ENCODE peak calls at places on chromosomes 4 and X, in six cellular contexts. C is stomach, X is tibial nerve, Y is upper lobe of left lung, I is ovary, U is H1. T is an unnamed sample.
A peak's percentile ranks its signal among the peaks of the same experiment; 100 is the strongest.

GRCh38 chrX:1305411-1305810 is 31.2 kb upstream of the IL3RA start:
- DNase-seq in C (no peak), U (no peak), Y (no peak), X (no peak), I (no peak), T (no peak)

GRCh38 chrX:16869393-16870094 is 618 bp downstream of the RBBP7 start:
- DNase-seq in U (peak; percentile 48), X (no peak), C (peak; percentile 30), Y (peak; percentile 93), I (no peak), T (peak; percentile 67)

GRCh38 chr4:72525938-72526337 is 43.1 kb downstream of the ADAMTS3 start:
- DNase-seq in I (peak; percentile 93), C (no peak), X (no peak), Y (no peak), U (no peak), T (no peak)

GRCh38 chrX:16136080-16136479 is 12.7 kb downstream of the GRPR start:
- DNase-seq in I (no peak), X (no peak), C (no peak), U (no peak), Y (no peak), T (no peak)

GRCh38 chr4:185831125-185831815 is 19.3 kb upstream of the SORBS2 start:
- DNase-seq in I (no peak), U (no peak), Y (no peak), C (no peak), X (no peak), T (no peak)

GRCh38 chrX:111071542-111072277 is 24.3 kb upstream of the PAK3 start:
- DNase-seq in U (no peak), X (no peak), C (no peak), Y (no peak), I (no peak), T (no peak)

GRCh38 chrX:129755779-129756650 is 17.2 kb downstream of the XPNPEP2 start:
- DNase-seq in C (no peak), Y (no peak), U (no peak), I (no peak), X (no peak), T (no peak)

GRCh38 chr4:100721077-100721476 is 203.3 kb upstream of the EMCN start:
- DNase-seq in C (no peak), U (no peak), Y (no peak), X (no peak), I (no peak), T (no peak)

GRCh38 chrX:40434947-40435346 is 145.8 kb upstream of the ATP6AP2 start:
- DNase-seq in Y (peak; percentile 28), X (peak; percentile 5), I (peak; percentile 50), C (no peak), U (peak; percentile 44), T (no peak)
- TF ChIP-seq EP300 in Y (no peak), X (no peak), I (no peak), C (no peak), U (no peak), T (no peak)

GRCh38 chr4:154542264-154542879 is 7.8 kb downstream of the PLRG1 start:
- DNase-seq in X (no peak), C (no peak), Y (no peak), I (no peak), U (no peak), T (no peak)

GRCh38 chr4:154549894-154550790 is at the start of gene PLRG1:
- DNase-seq in U (peak; percentile 96), Y (peak; percentile 98), X (peak; percentile 94), C (peak; percentile 98), I (peak; percentile 97), T (peak; percentile 98)

DNA sequence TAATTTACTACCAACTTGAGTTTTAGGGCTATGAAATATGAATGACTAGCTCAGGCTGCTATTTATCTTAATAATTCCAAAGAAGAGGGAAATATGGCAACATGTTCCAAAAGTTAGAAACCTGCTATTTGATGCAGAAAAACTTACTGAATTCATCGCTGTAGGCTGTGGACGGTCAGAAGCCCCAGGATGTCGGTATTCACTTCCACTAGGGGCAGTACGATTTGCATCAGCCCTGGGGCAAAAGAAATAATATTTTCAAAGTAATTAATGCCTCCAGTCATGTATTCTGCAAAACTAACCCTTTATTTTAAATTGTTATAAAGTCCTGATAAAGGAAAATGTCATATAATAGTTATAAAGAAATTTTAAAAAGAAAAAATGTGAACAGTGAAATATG is 4.5 kb downstream of the PLRG1 start:
- DNase-seq in U (no peak), C (no peak), I (no peak), Y (no peak), X (no peak), T (no peak)
- TF ChIP-seq CTCF in U (peak; percentile 4), C (no peak), I (no peak), Y (no peak), X (no peak), T (no peak)

GRCh38 chr4:53122280-53123116 is 243.4 kb downstream of the SCFD2 start:
- DNase-seq in C (no peak), I (no peak), Y (no peak), U (no peak), X (no peak), T (no peak)
- TF ChIP-seq EP300 in C (no peak), I (no peak), Y (no peak), U (no peak), X (no peak), T (no peak)

DNA sequence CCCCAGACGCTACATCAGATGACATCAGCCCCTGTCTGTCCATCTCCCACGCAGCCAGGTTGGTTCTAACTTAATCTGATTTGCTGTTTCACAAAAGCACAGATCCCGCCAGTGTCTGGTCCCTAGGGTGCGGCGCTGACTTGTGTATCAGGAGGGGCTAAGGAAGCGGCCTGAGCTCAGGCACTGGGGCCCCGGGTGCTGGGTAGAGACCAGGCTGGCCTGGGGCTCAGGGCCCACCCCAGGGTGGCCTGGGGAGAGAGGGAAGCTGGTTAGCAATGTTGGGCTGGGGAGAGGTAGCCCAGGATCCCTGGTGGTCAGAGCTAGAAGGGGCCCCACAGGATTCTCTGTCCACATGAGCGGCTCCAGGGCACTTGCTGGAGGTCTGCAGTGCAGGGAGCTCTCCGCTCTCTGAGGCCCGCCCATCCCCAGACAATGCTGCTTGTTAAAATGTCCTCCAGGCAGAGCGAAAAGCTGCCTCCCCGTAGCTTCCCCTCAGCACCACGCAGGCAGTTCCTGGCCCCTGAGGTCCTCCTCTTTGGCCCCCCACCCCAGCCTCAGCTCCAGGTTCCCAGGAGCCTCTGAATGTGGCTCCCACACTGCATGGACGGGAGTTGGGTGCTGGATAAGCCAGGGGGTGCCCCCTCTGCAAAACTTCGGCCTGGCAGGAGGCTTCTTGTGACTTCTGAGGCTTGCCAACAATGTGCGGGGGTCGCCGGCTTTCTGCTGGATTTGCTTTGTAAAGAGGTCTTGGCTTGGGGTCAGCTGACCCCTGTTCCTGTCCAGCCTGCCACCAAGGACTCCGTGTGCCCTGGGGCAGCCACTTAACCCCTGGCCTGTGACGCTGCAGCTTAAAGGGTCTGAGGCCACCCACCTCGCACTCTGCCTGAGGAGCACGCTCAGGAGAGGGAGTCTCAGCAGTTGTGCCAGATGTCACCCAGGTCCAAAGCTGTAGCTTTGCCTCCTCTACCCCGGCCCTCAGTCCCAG is 112.9 kb downstream of the CPZ start:
- DNase-seq in X (no peak), C (no peak), U (peak; percentile 47), Y (peak; percentile 27), I (no peak), T (peak; percentile 54)
- TF ChIP-seq CTCF in X (no peak), C (no peak), U (no peak), Y (no peak), I (no peak), T (no peak)

DNA sequence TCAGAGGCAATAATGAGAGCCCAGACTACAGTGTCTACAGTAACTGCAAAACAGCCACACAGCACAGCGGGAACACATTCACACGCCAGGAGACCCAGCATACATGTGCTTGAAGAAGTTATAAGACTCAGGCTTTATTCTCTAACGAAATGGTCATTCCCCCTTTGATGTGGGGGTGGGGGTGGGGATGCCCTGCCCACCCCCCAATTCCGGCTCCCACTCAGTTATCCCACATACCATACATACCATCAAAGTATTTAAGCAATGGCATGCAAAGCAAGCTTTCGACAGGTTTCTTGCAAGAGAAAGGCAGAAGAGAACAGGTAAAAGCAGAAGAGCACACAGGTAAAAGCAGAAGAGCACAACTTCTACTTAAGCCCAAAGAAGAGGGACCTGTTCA is 3.6 kb downstream of the MECP2 start:
- DNase-seq in U (no peak), X (no peak), Y (no peak), C (no peak), I (no peak), T (no peak)
- TF ChIP-seq EP300 in U (no peak), X (no peak), Y (no peak), C (no peak), I (no peak), T (no peak)

DNA sequence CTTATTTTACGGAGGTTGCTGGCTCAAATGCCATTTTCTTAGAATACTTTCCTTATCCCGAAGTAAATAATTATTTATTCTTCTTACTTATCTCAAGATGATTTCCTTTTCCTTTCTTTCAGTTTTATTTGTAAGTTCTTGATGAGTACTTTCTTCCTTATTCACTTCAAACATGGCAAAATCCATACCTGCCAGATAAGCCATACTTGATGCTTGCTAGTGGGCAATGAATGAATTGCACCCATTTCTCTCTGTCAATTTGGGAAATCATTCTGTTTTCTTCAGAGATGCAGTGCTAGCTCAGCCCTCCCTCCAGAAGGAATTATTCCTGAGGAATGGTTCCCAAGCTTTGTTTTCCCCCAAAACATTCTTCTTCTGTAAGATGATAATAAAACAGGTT is 598.3 kb downstream of the SPRY1 start:
- DNase-seq in U (no peak), C (no peak), Y (no peak), X (no peak), I (no peak), T (no peak)
- TF ChIP-seq CTCF in U (no peak), C (no peak), Y (no peak), X (no peak), I (no peak), T (no peak)

DNA sequence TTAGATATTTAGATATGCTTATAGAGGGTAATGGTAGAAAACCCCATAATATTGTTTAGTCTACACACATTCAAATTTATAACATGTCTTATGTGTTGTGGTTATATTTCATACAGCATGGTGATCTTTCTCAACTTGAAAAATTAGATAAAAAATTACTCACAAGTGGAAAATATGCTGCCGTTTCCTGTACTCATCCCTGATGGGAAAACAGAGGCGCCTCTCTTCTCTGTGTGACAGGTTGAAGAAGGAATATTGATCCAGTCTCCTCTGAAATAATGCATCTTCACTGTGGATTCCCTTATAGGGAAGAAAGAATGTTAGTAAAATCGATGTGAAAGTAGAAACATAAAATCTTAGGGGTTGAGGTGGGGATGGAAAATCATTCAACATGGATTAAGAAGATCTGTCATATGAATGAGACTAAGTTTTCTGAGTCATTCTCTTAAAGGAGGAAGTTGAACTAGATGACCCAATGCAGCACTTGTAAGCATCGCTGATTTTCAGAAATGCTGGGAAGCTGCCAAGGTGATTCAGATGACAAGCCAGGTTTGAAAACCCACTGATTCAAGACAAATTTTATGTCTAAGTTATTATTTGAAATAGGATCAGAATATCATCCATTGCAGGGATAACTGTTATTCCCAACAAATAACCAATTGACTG is 70.7 kb downstream of the ANKRD50 start:
- DNase-seq in Y (no peak), I (no peak), X (peak; percentile 10), C (no peak), U (no peak), T (no peak)
- TF ChIP-seq EP300 in Y (no peak), I (no peak), X (no peak), C (no peak), U (no peak), T (no peak)

GRCh38 chr4:156109943-156110925 is 156.6 kb upstream of the CTSO start:
- DNase-seq in U (peak; percentile 68), X (no peak), I (no peak), C (no peak), Y (no peak), T (peak; percentile 77)
- TF ChIP-seq CTCF in U (peak; percentile 66), X (no peak), I (no peak), C (no peak), Y (no peak), T (no peak)